ENCODE peak calls at places on chromosome 5, in six cellular contexts. P is fibroblast of lung, V is adrenal gland, F is dorsolateral prefrontal cortex, N is kidney epithelial cell, T is astrocyte of the spinal cord. R is an unnamed sample.

GRCh38 chr5:72380491-72381274 is 60.5 kb downstream of the PTCD2 start:
- DNase-seq in P (no peak), V (no peak), F (no peak), N (no peak), T (no peak), R (no peak)

GRCh38 chr5:107289030-107289714 is 381.6 kb downstream of the EFNA5 start:
- DNase-seq in P (no peak), V (no peak), F (no peak), N (no peak), T (no peak), R (no peak)

GRCh38 chr5:105924366-105924765 is 1746.4 kb downstream of the EFNA5 start:
- DNase-seq in P (peak), V (no peak), F (no peak), N (no peak), T (no peak), R (peak)

GRCh38 chr5:61298580-61298979 is 33.5 kb upstream of the ZSWIM6 start:
- DNase-seq in P (peak), V (no peak), F (no peak), N (no peak), T (peak), R (no peak)

GRCh38 chr5:157855404-157855994 is 3.4 kb downstream of the CLINT1 start:
- DNase-seq in P (peak), V (peak), F (no peak), N (peak), T (peak), R (no peak)

GRCh38 chr5:88690619-88691560 is 192.1 kb downstream of the MEF2C start:
- DNase-seq in P (peak), V (peak), F (peak), N (no peak), T (peak), R (no peak)

GRCh38 chr5:68478306-68479091 is 262.9 kb downstream of the PIK3R1 start:
- DNase-seq in P (no peak), V (no peak), F (no peak), N (no peak), T (no peak), R (peak)

GRCh38 chr5:95842955-95843544 is 20.5 kb upstream of the GLRX start:
- DNase-seq in P (peak), V (peak), F (no peak), N (no peak), T (peak), R (no peak)

GRCh38 chr5:83084336-83084735 is 7.0 kb downstream of the XRCC4 start:
- DNase-seq in P (no peak), V (no peak), F (no peak), N (no peak), T (no peak), R (no peak)

DNA sequence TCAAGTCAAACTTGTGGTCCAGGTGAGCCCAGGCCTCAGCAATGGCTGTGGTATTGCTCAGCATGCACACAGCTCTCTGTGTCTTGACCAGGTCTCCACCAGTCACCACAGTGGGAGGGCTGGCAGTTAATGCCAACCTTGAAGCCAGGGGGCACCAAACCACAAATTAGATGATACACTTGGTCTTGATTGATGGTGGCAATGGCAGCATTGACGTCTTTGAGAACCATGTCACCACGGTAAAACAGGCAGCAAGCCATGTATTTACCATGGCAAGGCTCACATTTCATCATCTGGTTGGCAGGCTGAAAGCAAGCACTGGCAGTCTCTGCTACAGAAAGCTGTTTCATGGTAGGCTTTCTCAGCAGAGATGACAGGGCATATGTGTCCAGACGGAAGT is 40.0 kb downstream of the NIM1K start:
- DNase-seq in P (peak), V (no peak), F (no peak), N (no peak), T (no peak), R (no peak)
- TF ChIP-seq CTCF in P (no peak), V (peak), F (peak), N (peak), T (peak), R (no peak)

GRCh38 chr5:162067138-162067537 is 435 bp upstream of the GABRG2 start:
- DNase-seq in P (no peak), V (no peak), F (no peak), N (no peak), T (no peak), R (no peak)
- H3K4me3 ChIP-seq in P (no peak), V (no peak), F (peak), N (no peak), T (no peak), R (no peak)

GRCh38 chr5:148005788-148006520 is 57.8 kb upstream of the SPINK5 start:
- DNase-seq in P (no peak), V (no peak), F (no peak), N (no peak), T (no peak), R (no peak)
- TF ChIP-seq CTCF in P (no peak), V (no peak), F (no peak), N (no peak), T (no peak), R (no peak)

GRCh38 chr5:94432499-94432898 is 185.9 kb downstream of the KIAA0825 start:
- DNase-seq in P (peak), V (no peak), F (no peak), N (no peak), T (peak), R (no peak)
- H3K4me3 ChIP-seq in P (no peak), V (no peak), F (no peak), N (no peak), T (no peak), R (no peak)

GRCh38 chr5:123455640-123456039 is 32.4 kb upstream of the CEP120 start:
- DNase-seq in P (no peak), V (no peak), F (no peak), N (no peak), T (no peak), R (no peak)
- TF ChIP-seq CTCF in P (no peak), V (no peak), F (no peak), N (no peak), T (no peak), R (no peak)

R was measured in AG04449.